ENCODE peak calls at places on chromosome 13, in six cellular contexts. One of them, this sample, is unnamed.

GRCh38 chr13:28650284-28650683 is 8.6 kb upstream of the POMP start:
- DNase-seq in epithelial cell of esophagus: no peak
- DNase-seq in cardiac muscle cell: no peak
- DNase-seq in fibroblast of the aortic adventitia: peak; percentile 31
- DNase-seq in dorsolateral prefrontal cortex: no peak
- DNase-seq in thoracic aorta: no peak
- DNase-seq in this sample: peak; percentile 51

GRCh38 chr13:22081430-22081829 is 410.6 kb downstream of the FGF9 start:
- DNase-seq in fibroblast of the aortic adventitia: no peak
- DNase-seq in thoracic aorta: no peak
- DNase-seq in dorsolateral prefrontal cortex: no peak
- DNase-seq in epithelial cell of esophagus: no peak
- DNase-seq in cardiac muscle cell: no peak
- DNase-seq in this sample: no peak

GRCh38 chr13:108915095-108915633 is 285.8 kb downstream of the MYO16 start:
- DNase-seq in fibroblast of the aortic adventitia: peak; percentile 76
- DNase-seq in epithelial cell of esophagus: peak; percentile 44
- DNase-seq in cardiac muscle cell: peak; percentile 67
- DNase-seq in dorsolateral prefrontal cortex: no peak
- DNase-seq in thoracic aorta: no peak
- DNase-seq in this sample: peak; percentile 74

GRCh38 chr13:26061947-26062346 is 10.1 kb upstream of the SHISA2 start:
- DNase-seq in cardiac muscle cell: peak; percentile 73
- DNase-seq in fibroblast of the aortic adventitia: peak; percentile 41
- DNase-seq in thoracic aorta: no peak
- DNase-seq in dorsolateral prefrontal cortex: no peak
- DNase-seq in epithelial cell of esophagus: peak; percentile 88
- DNase-seq in this sample: peak; percentile 33

GRCh38 chr13:111232191-111232590 is 88.3 kb upstream of the TEX29 start:
- DNase-seq in epithelial cell of esophagus: no peak
- DNase-seq in dorsolateral prefrontal cortex: no peak
- DNase-seq in cardiac muscle cell: no peak
- DNase-seq in fibroblast of the aortic adventitia: no peak
- DNase-seq in thoracic aorta: no peak
- DNase-seq in this sample: no peak

GRCh38 chr13:22486490-22486889 is 694.3 kb upstream of the SGCG start:
- DNase-seq in epithelial cell of esophagus: no peak
- DNase-seq in cardiac muscle cell: no peak
- DNase-seq in fibroblast of the aortic adventitia: no peak
- DNase-seq in thoracic aorta: no peak
- DNase-seq in dorsolateral prefrontal cortex: no peak
- DNase-seq in this sample: no peak

GRCh38 chr13:29591310-29591709 is 4.2 kb downstream of the SLC7A1 start:
- DNase-seq in fibroblast of the aortic adventitia: peak; percentile 37
- DNase-seq in dorsolateral prefrontal cortex: no peak
- DNase-seq in cardiac muscle cell: no peak
- DNase-seq in epithelial cell of esophagus: no peak
- DNase-seq in thoracic aorta: no peak
- DNase-seq in this sample: peak; percentile 58

GRCh38 chr13:48896312-48896711 is 79.4 kb upstream of the FNDC3A start:
- DNase-seq in thoracic aorta: no peak
- DNase-seq in fibroblast of the aortic adventitia: peak; percentile 39
- DNase-seq in cardiac muscle cell: peak; percentile 49
- DNase-seq in dorsolateral prefrontal cortex: no peak
- DNase-seq in epithelial cell of esophagus: peak; percentile 66
- DNase-seq in this sample: peak; percentile 84

GRCh38 chr13:86585826-86586225 is 786.6 kb upstream of the SLITRK6 start:
- DNase-seq in thoracic aorta: no peak
- DNase-seq in cardiac muscle cell: peak; percentile 95
- DNase-seq in dorsolateral prefrontal cortex: no peak
- DNase-seq in fibroblast of the aortic adventitia: peak; percentile 90
- DNase-seq in epithelial cell of esophagus: peak; percentile 38
- DNase-seq in this sample: peak; percentile 87

GRCh38 chr13:100836696-100837095 is 162.1 kb upstream of the TMTC4 start:
- DNase-seq in thoracic aorta: no peak
- DNase-seq in cardiac muscle cell: peak; percentile 5
- DNase-seq in fibroblast of the aortic adventitia: peak; percentile 86
- DNase-seq in epithelial cell of esophagus: no peak
- DNase-seq in dorsolateral prefrontal cortex: no peak
- DNase-seq in this sample: peak; percentile 67

GRCh38 chr13:45522571-45522970 is 57.8 kb downstream of the COG3 start:
- DNase-seq in dorsolateral prefrontal cortex: no peak
- DNase-seq in cardiac muscle cell: no peak
- DNase-seq in fibroblast of the aortic adventitia: peak; percentile 23
- DNase-seq in epithelial cell of esophagus: no peak
- DNase-seq in thoracic aorta: no peak
- DNase-seq in this sample: no peak

GRCh38 chr13:105982219-105982618 is 553.2 kb downstream of the EFNB2 start:
- DNase-seq in fibroblast of the aortic adventitia: no peak
- DNase-seq in epithelial cell of esophagus: no peak
- DNase-seq in thoracic aorta: no peak
- DNase-seq in dorsolateral prefrontal cortex: no peak
- DNase-seq in cardiac muscle cell: no peak
- DNase-seq in this sample: no peak

GRCh38 chr13:109715902-109716301 is 70.5 kb downstream of the IRS2 start:
- DNase-seq in dorsolateral prefrontal cortex: no peak
- DNase-seq in thoracic aorta: no peak
- DNase-seq in cardiac muscle cell: peak; percentile 57
- DNase-seq in fibroblast of the aortic adventitia: no peak
- DNase-seq in epithelial cell of esophagus: peak; percentile 74
- DNase-seq in this sample: peak; percentile 74

GRCh38 chr13:108176685-108177274 is 38.6 kb downstream of the LIG4 start:
- DNase-seq in dorsolateral prefrontal cortex: no peak
- DNase-seq in epithelial cell of esophagus: peak; percentile 62
- DNase-seq in cardiac muscle cell: peak; percentile 29
- DNase-seq in thoracic aorta: no peak
- DNase-seq in fibroblast of the aortic adventitia: peak; percentile 13
- DNase-seq in this sample: peak; percentile 23

GRCh38 chr13:69567514-69567913 is 540.1 kb upstream of the ATXN8OS start:
- DNase-seq in thoracic aorta: no peak
- DNase-seq in dorsolateral prefrontal cortex: no peak
- DNase-seq in cardiac muscle cell: no peak
- DNase-seq in fibroblast of the aortic adventitia: no peak
- DNase-seq in epithelial cell of esophagus: no peak
- DNase-seq in this sample: no peak

GRCh38 chr13:79482271-79482970 is 1.5 kb downstream of the NDFIP2 start:
- DNase-seq in thoracic aorta: no peak
- DNase-seq in epithelial cell of esophagus: no peak
- DNase-seq in dorsolateral prefrontal cortex: no peak
- DNase-seq in cardiac muscle cell: peak; percentile 22
- DNase-seq in fibroblast of the aortic adventitia: peak; percentile 57
- DNase-seq in this sample: no peak
- H3K4me3 ChIP-seq in thoracic aorta: peak overlapping the region; percentile 96
- H3K4me3 ChIP-seq in epithelial cell of esophagus: peak overlapping the region; percentile 93
- H3K4me3 ChIP-seq in dorsolateral prefrontal cortex: peak overlapping the region; percentile 97
- H3K4me3 ChIP-seq in cardiac muscle cell: peak overlapping the region; percentile 85
- H3K4me3 ChIP-seq in fibroblast of the aortic adventitia: peak overlapping the region; percentile 91
- H3K4me3 ChIP-seq in this sample: peak overlapping the region; percentile 88

GRCh38 chr13:41606646-41607045 is 149.3 kb downstream of the RGCC start:
- DNase-seq in thoracic aorta: no peak
- DNase-seq in epithelial cell of esophagus: no peak
- DNase-seq in dorsolateral prefrontal cortex: no peak
- DNase-seq in cardiac muscle cell: no peak
- DNase-seq in fibroblast of the aortic adventitia: no peak
- DNase-seq in this sample: no peak

GRCh38 chr13:41603917-41604316 is 146.6 kb downstream of the RGCC start:
- DNase-seq in dorsolateral prefrontal cortex: no peak
- DNase-seq in cardiac muscle cell: peak; percentile 56
- DNase-seq in thoracic aorta: no peak
- DNase-seq in epithelial cell of esophagus: peak; percentile 96
- DNase-seq in fibroblast of the aortic adventitia: peak; percentile 60
- DNase-seq in this sample: peak; percentile 88

GRCh38 chr13:41608779-41609178 is 151.4 kb downstream of the RGCC start:
- DNase-seq in thoracic aorta: no peak
- DNase-seq in dorsolateral prefrontal cortex: no peak
- DNase-seq in cardiac muscle cell: no peak
- DNase-seq in fibroblast of the aortic adventitia: no peak
- DNase-seq in epithelial cell of esophagus: no peak
- DNase-seq in this sample: no peak

GRCh38 chr13:41608111-41608510 is 150.8 kb downstream of the RGCC start:
- DNase-seq in epithelial cell of esophagus: no peak
- DNase-seq in fibroblast of the aortic adventitia: no peak
- DNase-seq in dorsolateral prefrontal cortex: no peak
- DNase-seq in cardiac muscle cell: no peak
- DNase-seq in thoracic aorta: no peak
- DNase-seq in this sample: no peak

DNA sequence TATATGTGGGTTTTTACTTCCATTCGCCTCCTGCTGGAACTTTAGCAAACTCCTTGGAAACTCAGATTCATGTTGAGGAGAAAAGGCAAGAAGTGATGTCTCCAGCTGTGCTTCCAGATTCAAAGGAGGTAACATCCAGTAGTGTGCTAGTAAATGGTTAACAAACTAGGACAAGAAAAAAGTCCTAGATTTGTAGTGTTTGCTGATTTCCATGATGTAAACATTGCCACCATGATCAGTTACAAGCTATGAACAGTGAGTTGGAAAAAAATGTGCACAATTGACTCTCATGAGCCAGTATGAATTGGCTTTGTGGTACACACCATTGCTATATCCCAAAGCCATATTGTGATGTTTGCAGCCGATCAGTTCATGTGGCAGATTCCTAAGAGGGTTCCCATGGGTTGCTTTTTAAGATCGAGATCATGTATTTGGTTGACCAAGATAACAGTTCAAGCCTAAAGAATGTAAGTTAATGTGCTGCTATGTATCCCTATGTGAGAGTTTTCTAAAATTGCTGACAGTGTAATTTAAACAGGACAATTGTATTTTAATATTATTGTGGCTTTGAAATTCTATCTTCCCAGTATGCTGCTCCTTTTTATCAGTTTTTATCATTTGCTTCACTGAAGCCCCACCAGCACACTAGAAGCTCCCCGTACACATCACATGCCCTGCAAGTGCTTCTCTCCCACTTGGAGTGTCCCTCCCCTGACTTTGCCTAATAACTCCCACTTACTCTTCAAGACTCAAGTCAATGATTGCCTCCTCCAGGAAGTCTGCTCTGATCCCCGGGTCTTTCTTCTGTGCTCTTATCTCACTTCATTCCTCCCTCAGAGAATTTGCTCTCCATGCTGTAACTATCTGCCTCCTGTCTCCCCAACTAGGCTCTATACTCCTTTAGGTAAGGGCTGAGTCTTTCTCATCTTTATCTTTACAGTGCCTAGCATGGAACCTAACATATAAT is 148.3 kb downstream of the RGCC start:
- DNase-seq in thoracic aorta: no peak
- DNase-seq in dorsolateral prefrontal cortex: no peak
- DNase-seq in fibroblast of the aortic adventitia: no peak
- DNase-seq in epithelial cell of esophagus: no peak
- DNase-seq in cardiac muscle cell: no peak
- DNase-seq in this sample: no peak
- TF ChIP-seq CTCF in thoracic aorta: no peak
- TF ChIP-seq CTCF in dorsolateral prefrontal cortex: no peak
- TF ChIP-seq CTCF in fibroblast of the aortic adventitia: no peak
- TF ChIP-seq CTCF in epithelial cell of esophagus: no peak
- TF ChIP-seq CTCF in cardiac muscle cell: no peak
- TF ChIP-seq CTCF in this sample: peak; percentile 6

GRCh38 chr13:32032780-32033179 is 1.2 kb downstream of the FRY start:
- DNase-seq in thoracic aorta: no peak
- DNase-seq in epithelial cell of esophagus: no peak
- DNase-seq in dorsolateral prefrontal cortex: no peak
- DNase-seq in fibroblast of the aortic adventitia: no peak
- DNase-seq in cardiac muscle cell: no peak
- DNase-seq in this sample: no peak
- H3K4me3 ChIP-seq in thoracic aorta: peak overlapping the region; percentile 89
- H3K4me3 ChIP-seq in epithelial cell of esophagus: no peak overlapping the region
- H3K4me3 ChIP-seq in dorsolateral prefrontal cortex: peak overlapping the region; percentile 86
- H3K4me3 ChIP-seq in fibroblast of the aortic adventitia: no peak overlapping the region
- H3K4me3 ChIP-seq in cardiac muscle cell: no peak overlapping the region
- H3K4me3 ChIP-seq in this sample: no peak overlapping the region

DNA sequence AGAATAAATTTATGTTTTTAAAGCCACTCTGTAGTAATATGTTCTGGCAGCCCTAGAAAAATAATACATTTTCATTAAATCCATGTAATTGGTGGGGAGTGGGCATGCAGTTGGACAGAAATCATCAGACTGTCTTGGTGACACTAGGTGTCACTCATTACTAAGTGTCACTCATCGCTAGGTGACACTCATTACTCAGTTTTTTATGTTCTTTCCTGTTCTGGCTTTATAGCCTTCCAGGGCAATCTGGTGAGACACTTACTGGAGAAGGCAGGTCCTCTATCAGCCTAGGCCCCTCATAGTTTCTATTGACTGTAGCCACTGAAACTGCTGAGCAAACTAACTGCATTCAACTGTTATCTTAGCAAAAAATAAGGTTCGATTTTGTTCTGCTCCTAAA is 542.1 kb downstream of the SLITRK1 start:
- DNase-seq in epithelial cell of esophagus: no peak
- DNase-seq in cardiac muscle cell: no peak
- DNase-seq in dorsolateral prefrontal cortex: no peak
- DNase-seq in thoracic aorta: no peak
- DNase-seq in fibroblast of the aortic adventitia: no peak
- DNase-seq in this sample: no peak
- TF ChIP-seq CTCF in epithelial cell of esophagus: no peak
- TF ChIP-seq CTCF in cardiac muscle cell: no peak
- TF ChIP-seq CTCF in dorsolateral prefrontal cortex: no peak
- TF ChIP-seq CTCF in thoracic aorta: no peak
- TF ChIP-seq CTCF in fibroblast of the aortic adventitia: no peak
- TF ChIP-seq CTCF in this sample: no peak

GRCh38 chr13:98301721-98302120 is 124.7 kb upstream of the RNF113B start:
- DNase-seq in epithelial cell of esophagus: peak; percentile 14
- DNase-seq in dorsolateral prefrontal cortex: no peak
- DNase-seq in fibroblast of the aortic adventitia: no peak
- DNase-seq in cardiac muscle cell: no peak
- DNase-seq in thoracic aorta: no peak
- DNase-seq in this sample: no peak
- H3K4me3 ChIP-seq in epithelial cell of esophagus: no peak overlapping the region
- H3K4me3 ChIP-seq in dorsolateral prefrontal cortex: no peak overlapping the region
- H3K4me3 ChIP-seq in fibroblast of the aortic adventitia: no peak overlapping the region
- H3K4me3 ChIP-seq in cardiac muscle cell: no peak overlapping the region
- H3K4me3 ChIP-seq in thoracic aorta: no peak overlapping the region
- H3K4me3 ChIP-seq in this sample: no peak overlapping the region

GRCh38 chr13:83692800-83693199 is 189.5 kb downstream of the SLITRK1 start:
- DNase-seq in cardiac muscle cell: no peak
- DNase-seq in epithelial cell of esophagus: no peak
- DNase-seq in thoracic aorta: no peak
- DNase-seq in fibroblast of the aortic adventitia: no peak
- DNase-seq in dorsolateral prefrontal cortex: no peak
- DNase-seq in this sample: no peak

DNA sequence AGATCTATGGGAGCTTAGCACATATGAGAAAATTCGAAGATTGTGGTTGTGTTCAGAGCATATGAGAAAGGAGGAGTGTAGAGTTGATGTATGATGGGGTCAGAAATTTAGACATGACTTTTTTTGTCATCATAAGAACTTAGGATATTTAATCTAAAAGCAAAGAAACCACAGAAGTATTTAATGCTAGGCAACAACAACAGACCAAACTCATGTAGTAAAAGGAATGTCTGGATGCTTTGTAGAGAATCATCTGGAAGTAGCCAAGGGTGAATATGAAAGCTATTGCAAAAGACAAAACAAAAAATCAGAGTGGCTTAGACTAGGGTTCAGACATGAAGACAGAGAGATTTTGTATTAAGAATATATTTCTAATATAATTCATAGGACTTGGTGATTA is 190.3 kb downstream of the SLITRK1 start:
- DNase-seq in thoracic aorta: no peak
- DNase-seq in cardiac muscle cell: peak; percentile 3
- DNase-seq in fibroblast of the aortic adventitia: peak; percentile 10
- DNase-seq in epithelial cell of esophagus: no peak
- DNase-seq in dorsolateral prefrontal cortex: no peak
- DNase-seq in this sample: no peak
- TF ChIP-seq CTCF in thoracic aorta: no peak
- TF ChIP-seq CTCF in cardiac muscle cell: no peak
- TF ChIP-seq CTCF in fibroblast of the aortic adventitia: no peak
- TF ChIP-seq CTCF in epithelial cell of esophagus: no peak
- TF ChIP-seq CTCF in dorsolateral prefrontal cortex: no peak
- TF ChIP-seq CTCF in this sample: no peak

This sample was measured in fibroblast of mammary gland.